ENCODE peak calls at places on chromosome 5, in six cellular contexts. U is ovary, Z is A549, K is breast epithelium, I is thyroid gland, H is GM12878. G is an unnamed sample.

GRCh38 chr5:135126688-135127603 is 92.9 kb upstream of the PITX1 start:
- DNase-seq in U (no peak), Z (peak), K (no peak), I (peak), H (no peak), G (no peak)

GRCh38 chr5:159040181-159040580 is 59.5 kb downstream of the EBF1 start:
- DNase-seq in U (no peak), Z (no peak), K (no peak), I (no peak), H (peak), G (no peak)

GRCh38 chr5:171155621-171156020 is 153.4 kb upstream of the TLX3 start:
- DNase-seq in U (no peak), Z (no peak), K (no peak), I (no peak), H (no peak), G (no peak)

GRCh38 chr5:171102877-171103610 is 206.0 kb upstream of the TLX3 start:
- DNase-seq in U (no peak), Z (no peak), K (no peak), I (no peak), H (no peak), G (no peak)

GRCh38 chr5:90518666-90519065 is 10.7 kb downstream of the LYSMD3 start:
- DNase-seq in U (no peak), Z (peak), K (no peak), I (no peak), H (no peak), G (no peak)

GRCh38 chr5:173383711-173384110 is 55.5 kb upstream of the STC2 start:
- DNase-seq in U (no peak), Z (no peak), K (no peak), I (no peak), H (no peak), G (no peak)

GRCh38 chr5:79561525-79561893 is 47.6 kb upstream of the HOMER1 start:
- DNase-seq in U (no peak), Z (no peak), K (no peak), I (no peak), H (no peak), G (no peak)

GRCh38 chr5:8550921-8551320 is 682.0 kb downstream of the MTRR start:
- DNase-seq in U (no peak), Z (no peak), K (no peak), I (no peak), H (no peak), G (no peak)

GRCh38 chr5:132487841-132488555 is 2.6 kb downstream of the IRF1 start:
- DNase-seq in U (peak), Z (no peak), K (peak), I (no peak), H (no peak), G (no peak)

GRCh38 chr5:107486489-107486888 is 184.2 kb downstream of the EFNA5 start:
- DNase-seq in U (no peak), Z (no peak), K (no peak), I (no peak), H (peak), G (peak)

GRCh38 chr5:61177716-61178115 is 15.4 kb upstream of the SMIM15 start:
- DNase-seq in U (no peak), Z (no peak), K (no peak), I (no peak), H (no peak), G (no peak)

GRCh38 chr5:27494845-27495244 is 456.5 kb upstream of the CDH9 start:
- DNase-seq in U (no peak), Z (peak), K (no peak), I (no peak), H (no peak), G (no peak)

GRCh38 chr5:179190851-179191505 is 130.8 kb downstream of the ZNF354C start:
- DNase-seq in U (no peak), Z (no peak), K (no peak), I (no peak), H (no peak), G (no peak)

GRCh38 chr5:137734962-137735530 is 843 bp downstream of the KLHL3 start:
- DNase-seq in U (peak), Z (no peak), K (no peak), I (peak), H (no peak), G (peak)

GRCh38 chr5:56047448-56047847 is 52.7 kb upstream of the IL6ST start:
- DNase-seq in U (no peak), Z (no peak), K (no peak), I (no peak), H (no peak), G (no peak)

GRCh38 chr5:43601454-43602260 is 1.3 kb upstream of the NNT start:
- DNase-seq in U (no peak), Z (no peak), K (no peak), I (no peak), H (peak), G (peak)

GRCh38 chr5:12292610-12293204 is 388.5 kb upstream of the CTNND2 start:
- DNase-seq in U (no peak), Z (peak), K (no peak), I (no peak), H (no peak), G (no peak)

DNA sequence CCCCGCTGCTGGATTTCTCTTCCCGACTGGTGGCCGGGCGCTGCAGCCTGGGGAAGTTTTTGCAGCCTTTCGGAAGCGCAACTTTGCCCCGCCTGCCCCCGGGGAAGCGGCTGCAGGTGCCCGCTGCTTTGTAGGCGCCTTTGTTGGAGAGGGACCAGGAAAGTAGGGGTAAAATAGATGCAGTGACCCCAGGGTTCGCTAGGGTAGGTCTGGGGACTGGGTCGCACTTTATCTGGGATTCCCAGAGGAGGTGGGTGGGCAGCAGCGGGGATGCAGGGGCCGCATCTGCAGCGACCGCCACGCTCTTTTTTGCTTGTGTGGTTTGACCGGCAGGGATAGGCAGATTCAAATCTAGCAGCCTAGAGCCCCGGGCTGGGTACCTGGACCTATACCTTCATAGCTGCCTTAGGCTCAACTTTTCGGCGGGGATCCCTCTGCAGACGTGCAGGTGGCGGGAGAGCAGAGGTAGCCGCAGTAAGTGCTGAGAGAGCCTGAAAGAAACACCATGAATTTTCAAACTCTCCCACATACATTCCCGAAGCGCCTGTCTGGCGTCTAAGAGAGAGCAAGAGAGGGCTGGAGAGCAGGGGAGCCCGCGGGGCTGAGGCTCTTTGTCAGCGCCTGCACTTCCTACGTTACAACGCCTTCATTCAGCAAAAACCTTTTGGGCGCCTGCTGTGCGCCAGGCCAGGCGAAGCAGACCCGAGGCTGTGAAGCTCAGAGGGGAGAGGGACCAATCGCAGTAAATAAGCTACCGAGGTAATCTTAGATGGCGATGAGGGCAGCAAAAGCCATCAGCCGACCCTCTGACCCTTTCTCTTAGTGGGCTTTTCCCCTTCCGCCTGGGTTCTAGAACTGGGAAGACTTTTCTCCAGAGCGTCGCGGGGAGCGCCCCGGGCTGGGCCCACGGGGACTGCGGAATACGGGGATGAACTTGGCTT is 642 bp downstream of the SV2C start:
- DNase-seq in U (no peak), Z (no peak), K (no peak), I (no peak), H (no peak), G (no peak)
- H3K4me3 ChIP-seq in U (no peak), Z (peak), K (peak), I (no peak), H (peak), G (peak)

GRCh38 chr5:31427013-31427783 is 104.7 kb downstream of the DROSHA start:
- DNase-seq in U (no peak), Z (no peak), K (no peak), I (no peak), H (no peak), G (no peak)
- H3K27ac ChIP-seq in U (no peak), Z (no peak), K (no peak), I (no peak), H (no peak), G (no peak)

GRCh38 chr5:157303667-157304327 is 37.9 kb downstream of the CYFIP2 start:
- DNase-seq in U (no peak), Z (peak), K (no peak), I (no peak), H (no peak), G (no peak)
- TF ChIP-seq CTCF in U (no peak), Z (no peak), K (no peak), I (no peak), H (no peak), G (peak)

GRCh38 chr5:150142800-150143724 is 12.6 kb downstream of the PDGFRB start:
- DNase-seq in U (peak), Z (peak), K (peak), I (peak), H (no peak), G (peak)
- H3K4me3 ChIP-seq in U (peak), Z (no peak), K (peak), I (no peak), H (no peak), G (no peak)

DNA sequence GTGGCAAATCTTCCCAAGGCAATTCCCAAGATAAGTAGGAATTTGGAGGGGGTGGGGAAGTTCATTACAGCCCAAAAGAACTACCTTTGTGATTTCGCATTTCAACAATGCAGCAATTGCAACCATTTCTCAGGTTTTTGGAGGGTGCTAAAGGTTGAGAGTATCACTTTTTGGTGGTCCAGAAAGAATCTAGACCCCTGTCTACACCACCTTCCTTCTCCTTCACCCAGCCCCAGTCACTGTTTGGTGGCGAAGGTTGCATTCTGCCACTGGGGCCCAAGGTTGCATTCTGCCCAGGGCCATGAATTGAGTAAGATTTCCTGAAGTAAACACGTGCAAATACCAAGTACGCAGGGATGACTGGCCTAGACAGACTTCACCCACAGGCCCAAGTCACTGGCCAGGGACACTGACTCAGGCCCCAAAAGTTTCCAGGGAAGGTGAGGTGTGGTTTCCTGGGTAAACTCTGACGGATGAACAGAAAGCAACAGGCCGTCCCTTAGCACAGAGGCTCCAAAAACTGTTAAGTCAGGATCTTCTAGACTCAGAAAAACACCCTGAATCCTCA is 5.7 kb downstream of the PDE6A start:
- DNase-seq in U (no peak), Z (peak), K (peak), I (no peak), H (no peak), G (peak)
- H3K27ac ChIP-seq in U (no peak), Z (peak), K (peak), I (no peak), H (no peak), G (peak)

GRCh38 chr5:146042628-146043279 is 62.6 kb downstream of the PLAC8L1 start:
- DNase-seq in U (no peak), Z (peak), K (no peak), I (no peak), H (no peak), G (peak)

GRCh38 chr5:146047396-146047795 is 58.0 kb downstream of the PLAC8L1 start:
- DNase-seq in U (no peak), Z (no peak), K (no peak), I (peak), H (no peak), G (no peak)

GRCh38 chr5:146041180-146041789 is 64.1 kb downstream of the PLAC8L1 start:
- DNase-seq in U (no peak), Z (peak), K (no peak), I (no peak), H (no peak), G (no peak)

GRCh38 chr5:146040559-146040958 is 64.8 kb downstream of the PLAC8L1 start:
- DNase-seq in U (no peak), Z (no peak), K (no peak), I (no peak), H (no peak), G (no peak)

GRCh38 chr5:146043722-146044121 is 61.7 kb downstream of the PLAC8L1 start:
- DNase-seq in U (no peak), Z (no peak), K (no peak), I (no peak), H (no peak), G (no peak)
- TF ChIP-seq CTCF in U (no peak), Z (no peak), K (no peak), I (no peak), H (no peak), G (no peak)

DNA sequence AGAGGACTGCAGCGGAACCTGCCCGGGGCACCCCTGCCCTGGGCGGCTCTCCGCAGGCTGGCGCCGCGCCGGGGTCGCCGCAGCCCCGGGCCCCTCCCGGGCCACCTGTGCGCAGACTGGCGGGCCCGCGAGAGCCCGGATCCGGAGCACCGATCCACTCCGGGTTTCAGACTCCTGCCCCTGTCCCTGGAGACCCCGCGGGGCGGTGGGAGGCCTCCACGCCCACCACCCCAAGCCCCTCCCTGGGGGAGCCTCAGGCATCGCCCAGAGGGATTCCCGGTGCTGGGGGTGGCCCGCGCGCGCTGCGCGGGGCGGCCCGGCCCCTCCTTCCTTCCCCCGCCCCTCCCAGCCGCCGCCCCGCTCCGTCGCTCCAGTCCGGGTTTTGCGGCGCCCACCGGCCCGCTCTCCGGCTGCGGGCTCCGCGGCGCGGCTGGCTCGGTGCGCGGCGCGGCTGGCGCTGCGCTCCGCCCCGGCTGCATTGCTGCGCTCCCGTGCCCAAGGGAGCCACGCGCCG is at the start of gene UNC5A:
- DNase-seq in U (peak), Z (peak), K (no peak), I (no peak), H (no peak), G (peak)
- H3K4me3 ChIP-seq in U (peak), Z (peak), K (peak), I (no peak), H (no peak), G (peak)

GRCh38 chr5:102975040-102975439 is 144.9 kb downstream of the GIN1 start:
- DNase-seq in U (no peak), Z (no peak), K (no peak), I (no peak), H (no peak), G (no peak)
- H3K27ac ChIP-seq in U (no peak), Z (no peak), K (no peak), I (no peak), H (no peak), G (peak)

DNA sequence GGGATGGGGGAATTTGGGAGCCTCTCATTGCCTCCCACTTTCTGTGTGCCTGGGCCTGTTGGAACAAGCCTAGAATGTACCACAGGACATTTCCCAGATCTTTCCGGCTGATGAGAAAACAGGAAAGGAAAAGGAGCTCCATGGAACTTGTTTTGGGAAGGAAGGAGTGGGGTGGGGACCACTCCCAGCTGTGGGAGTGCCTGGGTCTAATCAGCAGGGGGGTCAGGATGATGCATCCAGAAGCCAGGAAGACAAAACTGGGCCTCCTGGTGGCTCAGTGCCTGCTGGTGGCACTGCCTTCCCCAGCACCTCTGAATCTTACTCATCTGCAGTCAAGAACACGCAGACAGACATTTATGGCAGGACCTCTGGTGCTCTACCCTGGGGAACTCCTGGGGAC is 2.8 kb downstream of the SMIM33 start:
- DNase-seq in U (no peak), Z (no peak), K (no peak), I (no peak), H (no peak), G (no peak)
- TF ChIP-seq CTCF in U (no peak), Z (no peak), K (no peak), I (no peak), H (peak), G (peak)

G was measured in brain microvascular endothelial cell.